ENCODE peak calls at places on chromosomes 16 and 17, in four cellular contexts. A, L, X and I are unnamed samples.

GRCh38 chr17:17366941-17367885 is 64.0 kb downstream of the NT5M start:
- DNase-seq in A (no peak), L (no peak), X (no peak), I (no peak)

GRCh38 chr17:71188811-71189492 is 931.9 kb upstream of the SOX9 start:
- DNase-seq in A (no peak), L (no peak), X (no peak), I (no peak)

GRCh38 chr16:57609541-57610401 is 18.7 kb upstream of the ADGRG1 start:
- DNase-seq in A (no peak), L (no peak), X (no peak), I (no peak)

GRCh38 chr16:49961087-49961486 is 63.9 kb upstream of the CNEP1R1 start:
- DNase-seq in A (no peak), L (no peak), X (no peak), I (no peak)

GRCh38 chr17:7842950-7843535 is 9.0 kb downstream of the KDM6B start:
- DNase-seq in A (no peak), L (peak), X (peak), I (no peak)

GRCh38 chr17:31935512-31935911 is 1.3 kb upstream of the SUZ12 start:
- DNase-seq in A (no peak), L (no peak), X (no peak), I (no peak)

GRCh38 chr17:74645010-74645409 is 21.5 kb upstream of the CD300E start:
- DNase-seq in A (no peak), L (no peak), X (no peak), I (no peak)

GRCh38 chr16:55876854-55877253 is 1.7 kb upstream of the CES5A start:
- DNase-seq in A (no peak), L (no peak), X (no peak), I (no peak)

GRCh38 chr17:37280841-37281240 is 94.9 kb upstream of the C17orf78 start:
- DNase-seq in A (no peak), L (no peak), X (no peak), I (no peak)

GRCh38 chr17:2718150-2718938 is 6.8 kb upstream of the CLUH start:
- DNase-seq in A (no peak), L (no peak), X (peak), I (no peak)

GRCh38 chr17:33369876-33370275 is 76.8 kb upstream of the ASIC2 start:
- DNase-seq in A (no peak), L (no peak), X (no peak), I (no peak)

GRCh38 chr17:33369149-33369548 is 76.1 kb upstream of the ASIC2 start:
- DNase-seq in A (no peak), L (no peak), X (no peak), I (no peak)

GRCh38 chr17:33371377-33371776 is 78.3 kb upstream of the ASIC2 start:
- DNase-seq in A (no peak), L (no peak), X (no peak), I (no peak)

GRCh38 chr17:33373209-33373608 is 80.1 kb upstream of the ASIC2 start:
- DNase-seq in A (no peak), L (no peak), X (no peak), I (no peak)

DNA sequence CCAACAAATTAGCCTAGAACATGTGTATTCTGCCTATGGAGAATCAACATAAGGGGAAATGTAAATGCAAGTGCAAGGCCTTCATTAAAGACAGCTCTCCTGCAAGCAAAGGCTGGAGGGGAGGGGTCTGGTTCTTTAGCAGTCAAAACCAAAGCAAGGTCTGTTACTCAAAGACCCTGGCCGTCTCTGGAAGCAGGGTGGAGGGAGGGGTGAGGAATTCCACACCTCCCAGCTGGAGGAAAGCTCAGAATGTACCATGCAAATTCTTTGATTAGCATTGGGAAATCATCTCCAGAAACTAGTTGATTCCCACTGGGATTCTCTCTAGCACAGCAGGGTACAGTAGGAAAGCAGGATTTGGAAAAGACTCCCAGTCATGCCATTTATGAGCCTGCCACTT is 77.3 kb upstream of the ASIC2 start:
- DNase-seq in A (no peak), L (peak), X (no peak), I (no peak)
- TF ChIP-seq ELF4 in A (no peak), L (no peak), X (no peak), I (no peak)

GRCh38 chr16:79483336-79483735 is 117.2 kb downstream of the MAF start:
- DNase-seq in A (no peak), L (no peak), X (no peak), I (no peak)

GRCh38 chr16:79485020-79485419 is 115.5 kb downstream of the MAF start:
- DNase-seq in A (no peak), L (no peak), X (no peak), I (no peak)

GRCh38 chr16:79482011-79482410 is 118.5 kb downstream of the MAF start:
- DNase-seq in A (no peak), L (no peak), X (no peak), I (no peak)

GRCh38 chr16:79484237-79484636 is 116.3 kb downstream of the MAF start:
- DNase-seq in A (peak), L (no peak), X (no peak), I (no peak)
- TF ChIP-seq ELF4 in A (no peak), L (no peak), X (no peak), I (no peak)

GRCh38 chr16:781346-782010 is 6.7 kb downstream of the RPUSD1 start:
- DNase-seq in A (no peak), L (no peak), X (no peak), I (no peak)
- TF ChIP-seq ELF4 in A (no peak), L (no peak), X (no peak), I (no peak)

GRCh38 chr17:49958723-49959122 is 10.3 kb upstream of the DLX4 start:
- DNase-seq in A (no peak), L (no peak), X (no peak), I (no peak)

GRCh38 chr17:49955157-49955556 is 13.8 kb upstream of the DLX4 start:
- DNase-seq in A (no peak), L (no peak), X (no peak), I (no peak)

GRCh38 chr17:49959183-49959935 is 9.6 kb upstream of the DLX4 start:
- DNase-seq in A (no peak), L (peak), X (no peak), I (no peak)

GRCh38 chr17:49952912-49953497 is 16.0 kb upstream of the DLX4 start:
- DNase-seq in A (no peak), L (no peak), X (peak), I (no peak)

GRCh38 chr17:49957350-49957749 is 11.6 kb upstream of the DLX4 start:
- DNase-seq in A (no peak), L (no peak), X (no peak), I (no peak)
- TF ChIP-seq ELF4 in A (no peak), L (no peak), X (no peak), I (no peak)

GRCh38 chr16:76959166-76959565 is 231.8 kb upstream of the MON1B start:
- DNase-seq in A (no peak), L (no peak), X (no peak), I (no peak)

GRCh38 chr16:76955629-76956028 is 235.4 kb upstream of the MON1B start:
- DNase-seq in A (no peak), L (no peak), X (no peak), I (no peak)

GRCh38 chr16:76956394-76956793 is 234.6 kb upstream of the MON1B start:
- DNase-seq in A (no peak), L (no peak), X (no peak), I (no peak)

DNA sequence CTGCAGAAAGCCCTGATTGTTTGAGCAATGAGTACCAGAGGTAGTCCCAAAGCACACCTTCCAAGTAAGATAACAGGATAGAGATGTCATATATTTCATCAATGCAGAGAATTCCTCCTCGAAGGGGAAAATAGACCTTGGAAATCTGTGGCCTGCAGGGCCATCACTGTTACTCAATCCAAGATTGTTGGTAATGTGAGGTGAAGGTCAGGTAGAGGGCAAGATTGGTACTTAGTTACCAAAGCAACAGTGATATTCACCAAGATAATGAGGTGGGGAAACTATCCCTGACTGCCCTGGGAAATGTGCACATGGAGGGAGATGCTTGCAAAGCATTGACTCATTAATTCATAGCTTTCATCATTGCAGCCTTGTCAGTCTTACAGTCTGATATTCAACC is 234.2 kb upstream of the MON1B start:
- DNase-seq in A (no peak), L (no peak), X (no peak), I (no peak)
- TF ChIP-seq ELF4 in A (no peak), L (no peak), X (no peak), I (no peak)

GRCh38 chr17:47288531-47289116 is 35.0 kb downstream of the ITGB3 start:
- DNase-seq in A (peak), L (no peak), X (no peak), I (no peak)
- TF ChIP-seq ELF4 in A (peak), L (no peak), X (no peak), I (no peak)

GRCh38 chr16:67518676-67519075 is 10.0 kb upstream of the RIPOR1 start:
- DNase-seq in A (no peak), L (no peak), X (no peak), I (no peak)

GRCh38 chr16:67517661-67518423 is 10.8 kb upstream of the RIPOR1 start:
- DNase-seq in A (no peak), L (no peak), X (no peak), I (no peak)

GRCh38 chr16:67517178-67517492 is 11.5 kb upstream of the RIPOR1 start:
- DNase-seq in A (no peak), L (no peak), X (no peak), I (no peak)

GRCh38 chr16:67525176-67525860 is 3.3 kb upstream of the RIPOR1 start:
- DNase-seq in A (no peak), L (no peak), X (no peak), I (no peak)

GRCh38 chr16:67521095-67521804 is 7.4 kb upstream of the RIPOR1 start:
- DNase-seq in A (peak), L (peak), X (peak), I (peak)
- TF ChIP-seq ELF4 in A (peak), L (no peak), X (no peak), I (no peak)

GRCh38 chr17:69978056-69978646 is 96.9 kb upstream of the KCNJ16 start:
- DNase-seq in A (no peak), L (no peak), X (no peak), I (no peak)
- TF ChIP-seq ELF4 in A (no peak), L (no peak), X (no peak), I (no peak)

DNA sequence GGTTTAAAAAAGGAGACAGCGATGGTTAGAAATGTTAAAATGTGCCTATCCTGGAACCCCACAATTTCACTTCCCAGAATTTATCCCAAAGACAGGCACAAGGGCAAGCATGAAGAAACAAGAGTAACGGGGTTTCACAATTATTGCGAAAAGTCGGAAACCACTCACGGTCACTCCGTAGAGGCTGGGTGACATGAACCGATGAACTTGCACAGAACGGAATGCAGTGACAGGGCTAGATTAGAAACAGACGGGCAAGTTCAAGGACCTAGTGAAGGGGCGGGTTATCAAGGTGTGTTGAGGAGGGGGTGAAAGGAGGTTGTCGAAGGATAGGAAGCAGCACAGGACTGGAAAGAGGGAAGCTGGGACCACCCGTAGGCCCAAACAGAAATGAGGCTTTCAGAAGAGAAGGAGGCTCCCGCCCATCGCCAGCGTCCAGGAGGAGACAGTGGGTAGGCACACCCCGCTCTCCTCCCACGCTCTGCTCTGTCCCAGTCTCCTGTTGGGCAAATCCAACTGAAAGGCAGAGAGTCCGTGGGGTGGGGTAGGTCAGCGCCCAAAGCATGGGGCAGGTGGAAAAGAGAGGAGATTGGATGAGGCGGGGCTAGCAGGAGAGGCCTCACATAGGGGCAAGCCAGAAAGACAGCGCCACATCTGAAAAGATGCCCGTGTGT is 47.4 kb upstream of the JPH3 start:
- DNase-seq in A (no peak), L (no peak), X (peak), I (no peak)
- TF ChIP-seq ELF4 in A (no peak), L (no peak), X (no peak), I (no peak)